ENCODE peak calls at places on chromosomes 11 and 22, in seven cellular contexts. One of them, this sample, is unnamed.

GRCh38 chr11:77823775-77824174 is 2.8 kb downstream of the AAMDC start:
- DNase-seq in anterior cingulate cortex: no peak
- DNase-seq in coronary artery: no peak
- DNase-seq in GM20000: no peak
- DNase-seq in H4: no peak
- DNase-seq in endothelial cell: no peak
- DNase-seq in adrenal gland: no peak
- DNase-seq in this sample: peak

GRCh38 chr11:32817181-32817842 is 12.4 kb upstream of the PRRG4 start:
- DNase-seq in anterior cingulate cortex: no peak
- DNase-seq in coronary artery: no peak
- DNase-seq in GM20000: no peak
- DNase-seq in H4: no peak
- DNase-seq in endothelial cell: no peak
- DNase-seq in adrenal gland: no peak
- DNase-seq in this sample: no peak

GRCh38 chr11:113623114-113623513 is 83.0 kb downstream of the TMPRSS5 start:
- DNase-seq in anterior cingulate cortex: no peak
- DNase-seq in coronary artery: no peak
- DNase-seq in GM20000: no peak
- DNase-seq in H4: no peak
- DNase-seq in endothelial cell: no peak
- DNase-seq in adrenal gland: no peak
- DNase-seq in this sample: no peak

GRCh38 chr11:30729187-30729713 is 143.1 kb upstream of the MPPED2 start:
- DNase-seq in anterior cingulate cortex: no peak
- DNase-seq in coronary artery: no peak
- DNase-seq in GM20000: no peak
- DNase-seq in H4: no peak
- DNase-seq in endothelial cell: no peak
- DNase-seq in adrenal gland: no peak
- DNase-seq in this sample: no peak

GRCh38 chr11:78649361-78650215 is 74.9 kb upstream of the NARS2 start:
- DNase-seq in anterior cingulate cortex: no peak
- DNase-seq in coronary artery: peak
- DNase-seq in GM20000: no peak
- DNase-seq in H4: no peak
- DNase-seq in endothelial cell: no peak
- DNase-seq in adrenal gland: no peak
- DNase-seq in this sample: no peak

GRCh38 chr11:19670030-19670761 is 42.4 kb upstream of the NAV2 start:
- DNase-seq in anterior cingulate cortex: no peak
- DNase-seq in coronary artery: no peak
- DNase-seq in GM20000: no peak
- DNase-seq in H4: peak
- DNase-seq in endothelial cell: no peak
- DNase-seq in adrenal gland: no peak
- DNase-seq in this sample: peak

GRCh38 chr11:122007611-122008071 is 108.4 kb downstream of the BLID start:
- DNase-seq in anterior cingulate cortex: no peak
- DNase-seq in coronary artery: no peak
- DNase-seq in GM20000: no peak
- DNase-seq in H4: peak
- DNase-seq in endothelial cell: no peak
- DNase-seq in adrenal gland: peak
- DNase-seq in this sample: no peak

GRCh38 chr11:112156153-112156552 is 7.7 kb downstream of the IL18 start:
- DNase-seq in anterior cingulate cortex: no peak
- DNase-seq in coronary artery: no peak
- DNase-seq in GM20000: no peak
- DNase-seq in H4: no peak
- DNase-seq in endothelial cell: no peak
- DNase-seq in adrenal gland: no peak
- DNase-seq in this sample: no peak

GRCh38 chr22:26751217-26751616 is 93.8 kb downstream of the MIAT start:
- DNase-seq in anterior cingulate cortex: peak
- DNase-seq in coronary artery: no peak
- DNase-seq in GM20000: no peak
- DNase-seq in H4: no peak
- DNase-seq in endothelial cell: peak
- DNase-seq in adrenal gland: peak
- DNase-seq in this sample: no peak

GRCh38 chr11:61850687-61851086 is 22.6 kb downstream of the FADS2 start:
- DNase-seq in anterior cingulate cortex: peak
- DNase-seq in coronary artery: no peak
- DNase-seq in GM20000: no peak
- DNase-seq in H4: no peak
- DNase-seq in endothelial cell: no peak
- DNase-seq in adrenal gland: no peak
- DNase-seq in this sample: no peak

GRCh38 chr11:62732830-62733229 is 4.5 kb downstream of the TTC9C start:
- DNase-seq in anterior cingulate cortex: no peak
- DNase-seq in coronary artery: no peak
- DNase-seq in GM20000: no peak
- DNase-seq in H4: no peak
- DNase-seq in endothelial cell: no peak
- DNase-seq in adrenal gland: no peak
- DNase-seq in this sample: no peak

GRCh38 chr11:79090191-79090590 is 350.6 kb downstream of the TENM4 start:
- DNase-seq in anterior cingulate cortex: no peak
- DNase-seq in coronary artery: no peak
- DNase-seq in GM20000: no peak
- DNase-seq in H4: no peak
- DNase-seq in endothelial cell: no peak
- DNase-seq in adrenal gland: no peak
- DNase-seq in this sample: no peak

GRCh38 chr22:38867496-38868285 is 4.3 kb downstream of the CBX6 start:
- DNase-seq in anterior cingulate cortex: no peak
- DNase-seq in coronary artery: peak
- DNase-seq in GM20000: no peak
- DNase-seq in H4: no peak
- DNase-seq in endothelial cell: no peak
- DNase-seq in adrenal gland: no peak
- DNase-seq in this sample: no peak

GRCh38 chr11:108786281-108786990 is 121.6 kb downstream of the DDX10 start:
- DNase-seq in anterior cingulate cortex: no peak
- DNase-seq in coronary artery: no peak
- DNase-seq in GM20000: no peak
- DNase-seq in H4: no peak
- DNase-seq in endothelial cell: no peak
- DNase-seq in adrenal gland: no peak
- DNase-seq in this sample: no peak

GRCh38 chr22:47090591-47091240 is 328.3 kb downstream of the TBC1D22A start:
- DNase-seq in anterior cingulate cortex: no peak
- DNase-seq in coronary artery: no peak
- DNase-seq in GM20000: no peak
- DNase-seq in H4: no peak
- DNase-seq in endothelial cell: no peak
- DNase-seq in adrenal gland: peak
- DNase-seq in this sample: peak

GRCh38 chr22:38353142-38353629 is 36.0 kb upstream of the CSNK1E start:
- DNase-seq in anterior cingulate cortex: peak
- DNase-seq in coronary artery: no peak
- DNase-seq in GM20000: peak
- DNase-seq in H4: peak
- DNase-seq in endothelial cell: peak
- DNase-seq in adrenal gland: peak
- DNase-seq in this sample: peak

GRCh38 chr11:95152878-95153856 is 63.5 kb downstream of the ENDOD1 start:
- DNase-seq in anterior cingulate cortex: no peak
- DNase-seq in coronary artery: no peak
- DNase-seq in GM20000: peak
- DNase-seq in H4: no peak
- DNase-seq in endothelial cell: no peak
- DNase-seq in adrenal gland: no peak
- DNase-seq in this sample: no peak

GRCh38 chr11:63770763-63771162 is 2.2 kb upstream of the ZFTA start:
- DNase-seq in anterior cingulate cortex: no peak
- DNase-seq in coronary artery: no peak
- DNase-seq in GM20000: no peak
- DNase-seq in H4: no peak
- DNase-seq in endothelial cell: no peak
- DNase-seq in adrenal gland: no peak
- DNase-seq in this sample: no peak

GRCh38 chr22:27986937-27987336 is 67.9 kb upstream of the PITPNB start:
- DNase-seq in anterior cingulate cortex: no peak
- DNase-seq in coronary artery: peak
- DNase-seq in GM20000: no peak
- DNase-seq in H4: no peak
- DNase-seq in endothelial cell: no peak
- DNase-seq in adrenal gland: no peak
- DNase-seq in this sample: no peak

GRCh38 chr22:36222887-36223450 is 16.4 kb downstream of the APOL2 start:
- DNase-seq in anterior cingulate cortex: no peak
- DNase-seq in coronary artery: peak
- DNase-seq in GM20000: no peak
- DNase-seq in H4: no peak
- DNase-seq in endothelial cell: no peak
- DNase-seq in adrenal gland: no peak
- DNase-seq in this sample: no peak

GRCh38 chr11:119878990-119879389 is 150.0 kb upstream of the NECTIN1 start:
- DNase-seq in anterior cingulate cortex: no peak
- DNase-seq in coronary artery: no peak
- DNase-seq in GM20000: no peak
- DNase-seq in H4: no peak
- DNase-seq in endothelial cell: no peak
- DNase-seq in adrenal gland: no peak
- DNase-seq in this sample: no peak

GRCh38 chr11:8699903-8700302 is 17.3 kb downstream of the RPL27A start:
- DNase-seq in anterior cingulate cortex: peak
- DNase-seq in coronary artery: no peak
- DNase-seq in GM20000: no peak
- DNase-seq in H4: peak
- DNase-seq in endothelial cell: peak
- DNase-seq in adrenal gland: no peak
- DNase-seq in this sample: peak

GRCh38 chr11:70608568-70609314 is 210.4 kb downstream of the CTTN start:
- DNase-seq in anterior cingulate cortex: no peak
- DNase-seq in coronary artery: no peak
- DNase-seq in GM20000: no peak
- DNase-seq in H4: no peak
- DNase-seq in endothelial cell: no peak
- DNase-seq in adrenal gland: no peak
- DNase-seq in this sample: no peak

GRCh38 chr11:16883179-16883578 is 131.0 kb downstream of the PLEKHA7 start:
- DNase-seq in anterior cingulate cortex: no peak
- DNase-seq in coronary artery: no peak
- DNase-seq in GM20000: no peak
- DNase-seq in H4: no peak
- DNase-seq in endothelial cell: no peak
- DNase-seq in adrenal gland: peak
- DNase-seq in this sample: no peak

GRCh38 chr11:82523141-82523540 is 210.5 kb downstream of the FAM181B start:
- DNase-seq in anterior cingulate cortex: peak
- DNase-seq in coronary artery: no peak
- DNase-seq in GM20000: no peak
- DNase-seq in H4: no peak
- DNase-seq in endothelial cell: peak
- DNase-seq in adrenal gland: no peak
- DNase-seq in this sample: no peak

GRCh38 chr22:19361501-19362103 is 69.9 kb downstream of the HIRA start:
- DNase-seq in anterior cingulate cortex: no peak
- DNase-seq in coronary artery: no peak
- DNase-seq in GM20000: peak
- DNase-seq in H4: no peak
- DNase-seq in endothelial cell: no peak
- DNase-seq in adrenal gland: no peak
- DNase-seq in this sample: no peak

This sample was measured in AG08395.